ENCODE peak calls at places on chromosome 22, in eight cellular contexts. D, X, I, Q, A, S, O and T are unnamed samples.

GRCh38 chr22:22432937-22433336 is 75.6 kb downstream of the ZNF280B start:
- DNase-seq in D (no peak), X (no peak), I (no peak), Q (no peak), A (no peak), S (no peak), O (no peak), T (no peak)

GRCh38 chr22:47810505-47811500 is 1048.4 kb downstream of the TBC1D22A start:
- DNase-seq in D (no peak), X (no peak), I (no peak), Q (no peak), A (no peak), S (no peak), O (no peak), T (no peak)

GRCh38 chr22:35928273-35928798 is 100.3 kb downstream of the RBFOX2 start:
- DNase-seq in D (no peak), X (no peak), I (no peak), Q (no peak), A (no peak), S (no peak), O (no peak), T (no peak)

GRCh38 chr22:20186183-20186870 is 35.5 kb upstream of the CCDC188 start:
- DNase-seq in D (no peak), X (no peak), I (no peak), Q (no peak), A (no peak), S (no peak), O (peak; percentile 81), T (no peak)

GRCh38 chr22:45991108-45991507 is 14.1 kb upstream of the WNT7B start:
- DNase-seq in D (no peak), X (no peak), I (no peak), Q (no peak), A (no peak), S (no peak), O (no peak), T (no peak)

GRCh38 chr22:50641696-50642607 is 14.0 kb upstream of the ARSA start:
- DNase-seq in D (no peak), X (no peak), I (no peak), Q (peak; percentile 84), A (no peak), S (peak; percentile 41), O (peak; percentile 77), T (peak; percentile 21)

GRCh38 chr22:49784630-49784971 is 43.1 kb downstream of the BRD1 start:
- DNase-seq in D (no peak), X (no peak), I (no peak), Q (no peak), A (no peak), S (no peak), O (no peak), T (no peak)

GRCh38 chr22:24133187-24133965 is 47.9 kb upstream of the SUSD2 start:
- DNase-seq in D (no peak), X (no peak), I (no peak), Q (peak; percentile 40), A (no peak), S (no peak), O (peak; percentile 42), T (peak; percentile 46)

GRCh38 chr22:29609139-29609538 is 5.7 kb downstream of the NF2 start:
- DNase-seq in D (no peak), X (no peak), I (no peak), Q (no peak), A (no peak), S (no peak), O (no peak), T (no peak)

GRCh38 chr22:48306284-48306683 is 1521.4 kb downstream of the BRD1 start:
- DNase-seq in D (no peak), X (no peak), I (no peak), Q (no peak), A (no peak), S (no peak), O (no peak), T (no peak)

GRCh38 chr22:44497218-44497903 is 672 bp downstream of the RTL6 start:
- DNase-seq in D (no peak), X (no peak), I (peak; percentile 43), Q (peak; percentile 42), A (no peak), S (no peak), O (peak; percentile 22), T (peak; percentile 45)

GRCh38 chr22:19997561-19998231 is 18.9 kb downstream of the ARVCF start:
- DNase-seq in D (no peak), X (no peak), I (peak; percentile 11), Q (no peak), A (no peak), S (peak; percentile 10), O (no peak), T (no peak)

GRCh38 chr22:22519591-22519990 is 479 bp downstream of the ZNF280A start:
- DNase-seq in D (no peak), X (no peak), I (no peak), Q (no peak), A (no peak), S (no peak), O (no peak), T (no peak)

GRCh38 chr22:27438271-27438980 is 363.1 kb downstream of the MN1 start:
- DNase-seq in D (no peak), X (no peak), I (no peak), Q (peak; percentile 53), A (no peak), S (peak; percentile 67), O (no peak), T (peak; percentile 41)

GRCh38 chr22:29268511-29269229 is 602 bp downstream of the EWSR1 start:
- DNase-seq in D (peak; percentile 28), X (peak; percentile 8), I (peak; percentile 81), Q (peak; percentile 86), A (no peak), S (peak; percentile 77), O (peak; percentile 61), T (peak; percentile 73)

GRCh38 chr22:45094826-45095225 is 68.9 kb upstream of the NUP50 start:
- DNase-seq in D (no peak), X (no peak), I (no peak), Q (no peak), A (no peak), S (no peak), O (no peak), T (no peak)

GRCh38 chr22:36546932-36547331 is 18.0 kb upstream of the EIF3D start:
- DNase-seq in D (no peak), X (no peak), I (no peak), Q (peak; percentile 35), A (no peak), S (no peak), O (no peak), T (peak; percentile 85)

GRCh38 chr22:27032121-27032761 is 374.9 kb downstream of the MIAT start:
- DNase-seq in D (no peak), X (no peak), I (peak; percentile 21), Q (no peak), A (no peak), S (peak; percentile 38), O (peak; percentile 78), T (peak; percentile 2)

GRCh38 chr22:40498454-40499186 is 128.2 kb downstream of the SGSM3 start:
- DNase-seq in D (no peak), X (no peak), I (no peak), Q (peak; percentile 54), A (no peak), S (no peak), O (no peak), T (peak; percentile 96)

GRCh38 chr22:37354271-37355069 is 72.2 kb downstream of the CYTH4 start:
- DNase-seq in D (no peak), X (no peak), I (no peak), Q (no peak), A (no peak), S (no peak), O (no peak), T (no peak)

GRCh38 chr22:27462190-27462589 is 339.4 kb downstream of the MN1 start:
- DNase-seq in D (no peak), X (no peak), I (no peak), Q (no peak), A (no peak), S (no peak), O (no peak), T (peak; percentile 36)

GRCh38 chr22:44735518-44736428 is 16.6 kb upstream of the ARHGAP8 start:
- DNase-seq in D (peak; percentile 59), X (peak; percentile 84), I (peak; percentile 71), Q (peak; percentile 63), A (no peak), S (peak; percentile 83), O (peak; percentile 96), T (peak; percentile 61)

GRCh38 chr22:29621761-29622526 is 18.5 kb downstream of the NF2 start:
- DNase-seq in D (no peak), X (no peak), I (no peak), Q (peak; percentile 78), A (peak; percentile 63), S (no peak), O (no peak), T (peak; percentile 98)

GRCh38 chr22:48444320-48445112 is 1383.2 kb downstream of the BRD1 start:
- DNase-seq in D (no peak), X (no peak), I (no peak), Q (no peak), A (no peak), S (no peak), O (no peak), T (no peak)

GRCh38 chr22:40728731-40729189 is 49.5 kb downstream of the MCHR1 start:
- DNase-seq in D (peak; percentile 53), X (no peak), I (no peak), Q (peak; percentile 62), A (no peak), S (no peak), O (no peak), T (peak; percentile 68)

GRCh38 chr22:46619830-46620501 is at the start of gene GRAMD4:
- DNase-seq in D (no peak), X (no peak), I (peak; percentile 55), Q (no peak), A (no peak), S (peak; percentile 72), O (no peak), T (no peak)